ENCODE peak calls at places on chromosomes 1 and 21, in six cellular contexts. One of them, this sample, is unnamed.

GRCh38 chr1:201593200-201593828 is 54.4 kb downstream of the NAV1 start:
- DNase-seq in coronary artery: no peak
- DNase-seq in ovary: no peak
- DNase-seq in left lung: no peak
- DNase-seq in bronchial epithelial cell: peak; percentile 44
- DNase-seq in AG10803: peak; percentile 100
- DNase-seq in this sample: peak; percentile 98

GRCh38 chr1:222018051-222018450 is 276.2 kb upstream of the DUSP10 start:
- DNase-seq in coronary artery: no peak
- DNase-seq in ovary: no peak
- DNase-seq in left lung: no peak
- DNase-seq in bronchial epithelial cell: no peak
- DNase-seq in AG10803: no peak
- DNase-seq in this sample: no peak

GRCh38 chr1:70205437-70206118 is at the start of gene LRRC40:
- DNase-seq in coronary artery: peak; percentile 96
- DNase-seq in ovary: peak; percentile 93
- DNase-seq in left lung: peak; percentile 99
- DNase-seq in bronchial epithelial cell: peak; percentile 88
- DNase-seq in AG10803: peak; percentile 92
- DNase-seq in this sample: peak; percentile 95

GRCh38 chr1:212520746-212521145 is 87.8 kb upstream of the ATF3 start:
- DNase-seq in coronary artery: no peak
- DNase-seq in ovary: no peak
- DNase-seq in left lung: no peak
- DNase-seq in bronchial epithelial cell: no peak
- DNase-seq in AG10803: no peak
- DNase-seq in this sample: no peak

GRCh38 chr1:191959856-191960255 is 198.4 kb upstream of the RGS18 start:
- DNase-seq in coronary artery: no peak
- DNase-seq in ovary: no peak
- DNase-seq in left lung: no peak
- DNase-seq in bronchial epithelial cell: no peak
- DNase-seq in AG10803: no peak
- DNase-seq in this sample: no peak

GRCh38 chr1:45842786-45843185 is 39.4 kb downstream of the MAST2 start:
- DNase-seq in coronary artery: no peak
- DNase-seq in ovary: no peak
- DNase-seq in left lung: no peak
- DNase-seq in bronchial epithelial cell: no peak
- DNase-seq in AG10803: no peak
- DNase-seq in this sample: no peak

GRCh38 chr21:41612674-41613250 is 104.8 kb upstream of the TMPRSS2 start:
- DNase-seq in coronary artery: peak; percentile 98
- DNase-seq in ovary: peak; percentile 83
- DNase-seq in left lung: no peak
- DNase-seq in bronchial epithelial cell: peak; percentile 87
- DNase-seq in AG10803: peak; percentile 100
- DNase-seq in this sample: peak; percentile 99

GRCh38 chr1:204578867-204579664 is 62.9 kb downstream of the MDM4 start:
- DNase-seq in coronary artery: no peak
- DNase-seq in ovary: peak; percentile 35
- DNase-seq in left lung: no peak
- DNase-seq in bronchial epithelial cell: no peak
- DNase-seq in AG10803: peak; percentile 9
- DNase-seq in this sample: peak; percentile 69

GRCh38 chr1:11794446-11795237 is 11.1 kb downstream of the MTHFR start:
- DNase-seq in coronary artery: peak; percentile 53
- DNase-seq in ovary: no peak
- DNase-seq in left lung: peak; percentile 41
- DNase-seq in bronchial epithelial cell: no peak
- DNase-seq in AG10803: no peak
- DNase-seq in this sample: no peak

GRCh38 chr21:39737376-39738000 is 7.5 kb upstream of the IGSF5 start:
- DNase-seq in coronary artery: no peak
- DNase-seq in ovary: no peak
- DNase-seq in left lung: no peak
- DNase-seq in bronchial epithelial cell: peak; percentile 1
- DNase-seq in AG10803: no peak
- DNase-seq in this sample: no peak

GRCh38 chr1:233075045-233075444 is 124.6 kb downstream of the NTPCR start:
- DNase-seq in coronary artery: no peak
- DNase-seq in ovary: no peak
- DNase-seq in left lung: no peak
- DNase-seq in bronchial epithelial cell: peak; percentile 76
- DNase-seq in AG10803: peak; percentile 92
- DNase-seq in this sample: peak; percentile 73

GRCh38 chr1:24925082-24925779 is 4.8 kb downstream of the RUNX3 start:
- DNase-seq in coronary artery: no peak
- DNase-seq in ovary: no peak
- DNase-seq in left lung: no peak
- DNase-seq in bronchial epithelial cell: no peak
- DNase-seq in AG10803: no peak
- DNase-seq in this sample: no peak

GRCh38 chr1:25867210-25867991 is 8.1 kb downstream of the PAQR7 start:
- DNase-seq in coronary artery: no peak
- DNase-seq in ovary: no peak
- DNase-seq in left lung: no peak
- DNase-seq in bronchial epithelial cell: no peak
- DNase-seq in AG10803: no peak
- DNase-seq in this sample: no peak

GRCh38 chr1:179599623-179600249 is 8.1 kb downstream of the TDRD5 start:
- DNase-seq in coronary artery: no peak
- DNase-seq in ovary: no peak
- DNase-seq in left lung: no peak
- DNase-seq in bronchial epithelial cell: peak; percentile 57
- DNase-seq in AG10803: peak; percentile 15
- DNase-seq in this sample: peak; percentile 37

DNA sequence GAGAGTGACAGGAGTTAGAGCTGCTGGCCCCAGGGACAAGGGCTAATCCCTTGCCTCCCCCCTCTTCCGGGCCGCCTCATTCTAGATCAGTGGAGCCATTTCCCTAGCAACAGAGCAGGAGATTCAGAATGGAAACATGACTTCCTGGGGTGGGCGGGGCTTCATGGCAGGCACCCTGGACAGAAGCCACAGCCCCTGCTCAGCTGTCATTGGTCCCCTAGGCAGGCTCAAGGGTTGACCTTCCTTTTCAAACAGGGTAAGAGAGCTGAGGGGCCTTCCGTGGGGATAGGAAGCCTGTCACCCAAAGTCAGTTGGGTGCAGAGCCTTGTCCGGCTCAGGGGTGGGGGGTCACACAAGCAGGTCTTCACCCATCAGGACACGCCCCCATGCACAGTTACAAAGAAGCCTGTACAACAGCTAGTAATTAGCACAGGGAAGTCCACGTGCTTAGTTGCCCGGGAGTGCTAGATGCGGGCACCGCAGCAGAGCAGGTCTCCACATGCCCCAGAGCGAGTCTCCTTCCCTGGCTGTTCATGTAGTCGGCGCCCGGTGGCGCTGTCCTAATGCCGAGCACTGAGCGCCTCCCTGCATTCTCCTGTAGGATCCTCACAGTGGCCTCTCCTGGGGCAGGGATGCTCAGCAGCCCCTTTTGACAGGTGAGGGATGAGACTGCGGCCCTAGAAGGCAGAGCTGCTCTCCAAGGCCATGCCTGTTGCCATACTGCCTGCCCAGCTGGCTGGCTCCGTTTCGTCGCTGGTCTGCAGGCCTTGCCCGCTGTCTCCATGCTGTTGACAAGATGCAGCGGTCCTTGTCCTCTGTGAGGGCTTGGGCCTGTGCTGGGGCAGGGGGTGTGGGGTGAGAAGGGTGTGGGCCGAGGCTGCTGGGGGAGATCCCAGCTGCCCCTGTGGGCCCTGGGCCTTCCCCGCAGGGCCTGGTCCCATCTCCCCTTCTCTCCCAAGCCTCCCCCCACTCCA is 5.1 kb downstream of the TMEM201 start:
- DNase-seq in coronary artery: no peak
- DNase-seq in ovary: no peak
- DNase-seq in left lung: peak; percentile 81
- DNase-seq in bronchial epithelial cell: peak; percentile 85
- DNase-seq in AG10803: peak; percentile 57
- DNase-seq in this sample: peak; percentile 74
- H3K4me3 ChIP-seq in coronary artery: peak overlapping the region; percentile 34
- H3K4me3 ChIP-seq in ovary: no peak overlapping the region
- H3K4me3 ChIP-seq in left lung: no peak overlapping the region
- H3K4me3 ChIP-seq in bronchial epithelial cell: no peak overlapping the region
- H3K4me3 ChIP-seq in AG10803: no peak overlapping the region
- H3K4me3 ChIP-seq in this sample: no peak overlapping the region

GRCh38 chr1:163055005-163055404 is 14.2 kb upstream of the RGS4 start:
- DNase-seq in coronary artery: no peak
- DNase-seq in ovary: no peak
- DNase-seq in left lung: no peak
- DNase-seq in bronchial epithelial cell: no peak
- DNase-seq in AG10803: no peak
- DNase-seq in this sample: no peak
- TF ChIP-seq CTCF in coronary artery: no peak
- TF ChIP-seq CTCF in ovary: no peak
- TF ChIP-seq CTCF in left lung: no peak
- TF ChIP-seq CTCF in bronchial epithelial cell: no peak
- TF ChIP-seq CTCF in AG10803: no peak
- TF ChIP-seq CTCF in this sample: no peak

GRCh38 chr1:113392541-113392940 is 2.2 kb downstream of the MAGI3 start:
- DNase-seq in coronary artery: no peak
- DNase-seq in ovary: no peak
- DNase-seq in left lung: no peak
- DNase-seq in bronchial epithelial cell: no peak
- DNase-seq in AG10803: no peak
- DNase-seq in this sample: no peak

GRCh38 chr1:113394863-113395259 is 4.5 kb downstream of the MAGI3 start:
- DNase-seq in coronary artery: no peak
- DNase-seq in ovary: no peak
- DNase-seq in left lung: no peak
- DNase-seq in bronchial epithelial cell: no peak
- DNase-seq in AG10803: no peak
- DNase-seq in this sample: no peak

GRCh38 chr1:113396585-113396984 is 6.3 kb downstream of the MAGI3 start:
- DNase-seq in coronary artery: no peak
- DNase-seq in ovary: no peak
- DNase-seq in left lung: no peak
- DNase-seq in bronchial epithelial cell: peak; percentile 89
- DNase-seq in AG10803: peak; percentile 72
- DNase-seq in this sample: peak; percentile 77

GRCh38 chr1:113396102-113396501 is 5.8 kb downstream of the MAGI3 start:
- DNase-seq in coronary artery: no peak
- DNase-seq in ovary: no peak
- DNase-seq in left lung: no peak
- DNase-seq in bronchial epithelial cell: no peak
- DNase-seq in AG10803: no peak
- DNase-seq in this sample: no peak

DNA sequence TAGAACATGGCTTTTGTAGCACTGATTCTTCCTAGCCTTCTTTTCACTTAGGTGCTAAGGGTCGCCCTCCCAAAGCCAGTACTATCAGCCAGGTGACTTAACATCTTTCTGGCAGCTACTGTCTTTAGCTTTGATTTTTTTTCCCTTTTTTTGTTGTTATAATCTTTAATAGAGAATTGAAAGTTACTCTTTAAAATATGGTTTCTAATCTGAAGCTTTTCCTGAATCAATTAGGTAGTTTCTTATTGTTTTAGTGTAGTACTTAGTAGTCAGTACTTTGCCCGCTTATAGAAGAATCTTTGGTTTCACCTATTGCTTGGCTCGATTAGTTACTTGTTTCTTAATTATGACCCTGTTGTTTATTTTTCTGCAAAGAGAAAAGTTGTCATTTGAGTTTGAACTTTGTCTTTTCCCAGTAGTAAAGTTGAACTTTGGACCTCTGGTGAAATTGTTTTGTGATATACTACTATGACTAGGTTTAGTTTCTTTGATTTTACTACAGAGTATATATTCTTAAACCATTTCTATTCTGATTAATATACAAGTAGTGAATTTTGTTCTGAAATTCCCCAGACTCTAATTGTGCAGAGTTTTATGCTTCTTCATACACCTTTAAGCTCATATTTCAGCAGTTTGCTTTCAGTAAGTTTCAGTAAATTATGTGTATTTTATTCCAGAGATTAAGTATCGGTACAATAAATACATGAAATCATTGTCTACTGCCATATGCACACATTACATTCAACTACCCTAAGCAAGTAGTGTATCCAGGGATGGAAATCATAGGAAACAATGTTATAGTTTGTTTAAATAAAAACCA is 3.9 kb downstream of the MAGI3 start:
- DNase-seq in coronary artery: no peak
- DNase-seq in ovary: no peak
- DNase-seq in left lung: no peak
- DNase-seq in bronchial epithelial cell: no peak
- DNase-seq in AG10803: no peak
- DNase-seq in this sample: no peak
- H3K4me3 ChIP-seq in coronary artery: no peak overlapping the region
- H3K4me3 ChIP-seq in ovary: no peak overlapping the region
- H3K4me3 ChIP-seq in left lung: peak overlapping the region; percentile 16
- H3K4me3 ChIP-seq in bronchial epithelial cell: no peak overlapping the region
- H3K4me3 ChIP-seq in AG10803: no peak overlapping the region
- H3K4me3 ChIP-seq in this sample: no peak overlapping the region

GRCh38 chr1:168235937-168236336 is 10.1 kb downstream of the SFT2D2 start:
- DNase-seq in coronary artery: no peak
- DNase-seq in ovary: no peak
- DNase-seq in left lung: no peak
- DNase-seq in bronchial epithelial cell: no peak
- DNase-seq in AG10803: no peak
- DNase-seq in this sample: no peak

GRCh38 chr1:168236836-168237611 is 11.2 kb downstream of the SFT2D2 start:
- DNase-seq in coronary artery: no peak
- DNase-seq in ovary: no peak
- DNase-seq in left lung: no peak
- DNase-seq in bronchial epithelial cell: no peak
- DNase-seq in AG10803: no peak
- DNase-seq in this sample: no peak

GRCh38 chr1:168230709-168231108 is 4.9 kb downstream of the SFT2D2 start:
- DNase-seq in coronary artery: no peak
- DNase-seq in ovary: no peak
- DNase-seq in left lung: no peak
- DNase-seq in bronchial epithelial cell: no peak
- DNase-seq in AG10803: no peak
- DNase-seq in this sample: no peak

GRCh38 chr1:168235548-168235885 is 9.7 kb downstream of the SFT2D2 start:
- DNase-seq in coronary artery: no peak
- DNase-seq in ovary: no peak
- DNase-seq in left lung: no peak
- DNase-seq in bronchial epithelial cell: no peak
- DNase-seq in AG10803: peak; percentile 84
- DNase-seq in this sample: no peak

DNA sequence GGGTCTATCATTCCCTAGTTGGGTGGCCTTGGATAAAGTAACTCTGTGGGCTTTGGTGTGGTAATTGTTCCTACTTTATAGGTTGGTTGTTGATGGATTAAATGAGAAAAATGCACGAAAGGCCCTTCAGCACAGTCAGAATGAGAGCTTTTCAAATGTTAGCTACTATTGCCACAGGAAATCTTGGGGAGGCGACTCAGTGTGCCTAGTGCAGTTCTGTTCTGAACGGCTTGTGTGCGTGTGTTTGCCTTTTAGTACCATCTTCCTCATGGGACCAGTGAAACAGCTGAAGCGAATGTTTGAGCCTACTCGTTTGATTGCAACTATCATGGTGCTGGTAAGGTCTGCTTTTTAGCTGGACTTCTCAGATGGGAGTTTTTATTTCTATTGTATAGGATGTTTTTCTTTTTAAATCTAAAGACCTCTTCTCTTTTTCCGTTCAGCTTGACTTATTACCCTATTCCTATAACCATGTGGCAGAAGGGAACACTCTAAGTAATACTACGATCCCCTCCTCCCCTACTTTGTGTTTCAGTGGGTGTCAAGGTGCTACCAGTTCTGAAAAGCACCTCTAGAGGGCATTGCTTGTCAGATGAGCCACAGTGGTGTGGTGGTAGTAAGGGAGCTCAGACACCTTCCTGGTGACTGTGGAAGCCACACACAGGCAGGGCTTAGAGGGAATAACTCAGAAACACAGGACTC is 9.2 kb downstream of the SFT2D2 start:
- DNase-seq in coronary artery: no peak
- DNase-seq in ovary: no peak
- DNase-seq in left lung: no peak
- DNase-seq in bronchial epithelial cell: peak; percentile 63
- DNase-seq in AG10803: no peak
- DNase-seq in this sample: peak; percentile 61
- TF ChIP-seq CTCF in coronary artery: peak; percentile 45
- TF ChIP-seq CTCF in ovary: peak; percentile 27
- TF ChIP-seq CTCF in left lung: peak; percentile 40
- TF ChIP-seq CTCF in bronchial epithelial cell: peak; percentile 79
- TF ChIP-seq CTCF in AG10803: peak; percentile 72
- TF ChIP-seq CTCF in this sample: peak; percentile 79

This sample was measured in cardiac fibroblast.